ENCODE peak calls at places on chromosome 13, in six cellular contexts. W is GM12891, C is K562, I is H1, O is HepG2, R is GM12878. Z is an unnamed sample.

GRCh38 chr13:113926951-113927660 is 46.8 kb downstream of the C13orf46 start:
- DNase-seq in I (no peak), O (no peak), R (no peak), W (no peak), C (no peak), Z (no peak)

GRCh38 chr13:39025433-39025839 is 12.5 kb downstream of the PROSER1 start:
- DNase-seq in I (no peak), W (no peak), R (no peak), O (no peak), C (no peak), Z (no peak)

GRCh38 chr13:60583911-60584753 is 187.1 kb downstream of the TDRD3 start:
- DNase-seq in I (peak; percentile 84), R (no peak), W (no peak), O (no peak), C (peak; percentile 12), Z (no peak)

GRCh38 chr13:23202383-23202782 is 21.6 kb downstream of the SGCG start:
- DNase-seq in C (no peak), W (no peak), R (no peak), O (no peak), I (no peak), Z (no peak)

GRCh38 chr13:88339271-88339741 is 668.1 kb downstream of the SLITRK5 start:
- DNase-seq in O (no peak), W (no peak), I (no peak), R (no peak), C (no peak), Z (no peak)

GRCh38 chr13:100650321-100650720 is 24.3 kb downstream of the TMTC4 start:
- DNase-seq in R (no peak), I (no peak), O (no peak), C (no peak), W (no peak), Z (no peak)

GRCh38 chr13:97426695-97427094 is 7.3 kb upstream of the RAP2A start:
- DNase-seq in I (no peak), C (no peak), O (peak; percentile 23), W (no peak), R (no peak), Z (no peak)

GRCh38 chr13:94233401-94233800 is 246.1 kb downstream of the DCT start:
- DNase-seq in C (no peak), R (no peak), O (no peak), W (no peak), I (no peak), Z (no peak)

GRCh38 chr13:75101997-75102720 is 379.8 kb downstream of the TBC1D4 start:
- DNase-seq in W (no peak), I (no peak), O (no peak), R (no peak), C (no peak), Z (no peak)

GRCh38 chr13:30904043-30904442 is 2.0 kb upstream of the MEDAG start:
- DNase-seq in W (no peak), I (no peak), R (no peak), C (no peak), O (no peak), Z (no peak)

GRCh38 chr13:34435338-34435737 is 506.7 kb upstream of the NBEA start:
- DNase-seq in R (no peak), O (no peak), W (no peak), C (no peak), I (no peak), Z (no peak)

GRCh38 chr13:22961835-22962537 is 218.8 kb upstream of the SGCG start:
- DNase-seq in C (no peak), O (no peak), R (no peak), I (no peak), W (no peak), Z (no peak)

GRCh38 chr13:112128052-112128610 is 61.2 kb downstream of the SOX1 start:
- DNase-seq in W (no peak), C (no peak), R (no peak), O (no peak), I (no peak), Z (no peak)

GRCh38 chr13:48849515-48849914 is 126.2 kb upstream of the FNDC3A start:
- DNase-seq in O (no peak), C (no peak), W (no peak), I (no peak), R (no peak), Z (no peak)

GRCh38 chr13:92838786-92839185 is 387.8 kb upstream of the GPC6 start:
- DNase-seq in W (no peak), O (peak; percentile 4), C (no peak), I (no peak), R (no peak), Z (no peak)

GRCh38 chr13:25455146-25455545 is 83.4 kb downstream of the ATP8A2 start:
- DNase-seq in O (no peak), R (no peak), W (no peak), I (no peak), C (no peak), Z (no peak)

GRCh38 chr13:43434185-43434584 is 352.6 kb downstream of the ENOX1 start:
- DNase-seq in W (no peak), C (no peak), R (no peak), I (no peak), O (no peak), Z (no peak)

GRCh38 chr13:56349866-56350265 is 790.9 kb upstream of the PRR20A start:
- DNase-seq in C (no peak), O (no peak), I (no peak), R (no peak), W (no peak), Z (no peak)

GRCh38 chr13:95805921-95806320 is 129.0 kb downstream of the DNAJC3 start:
- DNase-seq in I (no peak), R (no peak), W (no peak), C (no peak), O (no peak), Z (no peak)

GRCh38 chr13:111616203-111616602 is 295.8 kb downstream of the TEX29 start:
- DNase-seq in R (no peak), O (no peak), I (no peak), C (no peak), W (no peak), Z (no peak)

GRCh38 chr13:114078501-114079451 is 53.6 kb downstream of the RASA3 start:
- DNase-seq in C (no peak), R (no peak), I (no peak), O (no peak), W (no peak), Z (no peak)

GRCh38 chr13:98508280-98509074 is 68.4 kb downstream of the STK24 start:
- DNase-seq in I (no peak), C (no peak), W (no peak), R (no peak), O (peak; percentile 35), Z (no peak)

GRCh38 chr13:21625366-21625765 is 21.4 kb upstream of the MICU2 start:
- DNase-seq in C (no peak), I (no peak), W (no peak), R (no peak), O (peak; percentile 61), Z (no peak)

DNA sequence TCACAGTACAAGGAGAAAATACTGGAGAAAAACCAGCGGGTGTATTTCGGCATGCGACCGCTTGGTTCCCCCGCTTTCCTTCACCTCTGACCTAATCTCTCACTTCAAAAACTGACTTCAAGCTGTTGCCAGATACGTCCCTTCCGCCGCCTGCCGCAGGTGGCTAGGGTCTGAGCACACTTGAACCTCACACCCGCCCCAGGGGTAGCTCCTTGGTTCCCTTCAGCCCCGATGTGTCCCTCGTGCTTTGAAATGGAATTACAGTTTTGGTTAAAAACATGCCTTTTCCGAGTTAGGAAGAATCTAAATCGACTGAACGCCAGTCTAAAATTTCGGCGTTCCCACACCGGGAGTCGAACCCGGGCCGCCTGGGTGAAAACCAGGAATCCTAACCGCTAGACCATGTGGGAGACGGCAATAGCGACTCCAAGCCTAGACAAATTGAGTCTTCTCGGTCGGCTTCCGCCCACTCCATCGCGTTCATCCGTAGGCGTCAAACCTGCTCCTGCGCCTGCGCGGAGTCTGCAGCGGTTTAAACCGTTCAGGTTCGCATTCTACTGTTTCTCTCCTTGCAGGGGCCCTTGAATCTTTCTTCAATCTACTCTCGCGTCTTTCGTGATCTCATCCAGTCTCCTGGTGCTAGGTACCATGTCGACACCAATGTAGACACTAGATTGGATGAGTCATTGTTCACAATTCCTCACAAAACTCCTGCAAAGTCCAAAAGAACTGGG is 71.5 kb downstream of the NUFIP1 start:
- DNase-seq in O (peak; percentile 92), C (peak; percentile 80), R (peak; percentile 98), I (peak; percentile 92), W (peak; percentile 73), Z (peak; percentile 58)
- TF ChIP-seq POLR2A in O (no peak), C (peak; percentile 68), R (peak; percentile 64), I (no peak), W (no peak), Z (no peak)

DNA sequence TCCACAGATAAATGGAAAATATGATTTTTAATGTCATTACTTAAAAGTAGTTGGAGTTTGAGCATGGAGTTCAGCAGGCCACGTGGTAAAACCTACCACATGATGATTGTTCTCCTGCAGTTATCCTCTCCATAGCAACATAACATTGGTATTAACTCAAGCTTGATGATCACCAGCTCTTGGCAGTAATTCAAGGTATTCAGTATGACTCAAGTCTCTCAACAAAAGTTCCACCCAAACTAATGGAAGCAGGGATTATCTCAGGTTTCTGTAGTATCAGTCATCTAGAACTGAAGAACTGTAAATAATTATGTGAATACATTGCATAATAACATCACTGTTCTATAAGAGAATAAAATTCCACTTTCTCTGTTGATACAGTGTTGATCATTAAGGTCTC is 1092.5 kb downstream of the EFNB2 start:
- DNase-seq in R (no peak), W (no peak), O (no peak), C (no peak), I (no peak), Z (no peak)
- TF ChIP-seq POLR2AphosphoS5 in R (no peak), W (no peak), O (no peak), C (no peak), I (no peak), Z (no peak)

GRCh38 chr13:45401306-45401705 is 16.9 kb downstream of the SLC25A30 start:
- DNase-seq in C (no peak), W (no peak), O (no peak), R (no peak), I (no peak), Z (no peak)
- TF ChIP-seq TAF1 in C (no peak), W (no peak), O (no peak), R (no peak), I (no peak), Z (no peak)

GRCh38 chr13:110333837-110334236 is 26.8 kb downstream of the COL4A2 start:
- DNase-seq in O (no peak), C (no peak), R (no peak), W (no peak), I (no peak), Z (no peak)
- TF ChIP-seq POLR2A in O (no peak), C (no peak), R (no peak), W (no peak), I (no peak), Z (no peak)

DNA sequence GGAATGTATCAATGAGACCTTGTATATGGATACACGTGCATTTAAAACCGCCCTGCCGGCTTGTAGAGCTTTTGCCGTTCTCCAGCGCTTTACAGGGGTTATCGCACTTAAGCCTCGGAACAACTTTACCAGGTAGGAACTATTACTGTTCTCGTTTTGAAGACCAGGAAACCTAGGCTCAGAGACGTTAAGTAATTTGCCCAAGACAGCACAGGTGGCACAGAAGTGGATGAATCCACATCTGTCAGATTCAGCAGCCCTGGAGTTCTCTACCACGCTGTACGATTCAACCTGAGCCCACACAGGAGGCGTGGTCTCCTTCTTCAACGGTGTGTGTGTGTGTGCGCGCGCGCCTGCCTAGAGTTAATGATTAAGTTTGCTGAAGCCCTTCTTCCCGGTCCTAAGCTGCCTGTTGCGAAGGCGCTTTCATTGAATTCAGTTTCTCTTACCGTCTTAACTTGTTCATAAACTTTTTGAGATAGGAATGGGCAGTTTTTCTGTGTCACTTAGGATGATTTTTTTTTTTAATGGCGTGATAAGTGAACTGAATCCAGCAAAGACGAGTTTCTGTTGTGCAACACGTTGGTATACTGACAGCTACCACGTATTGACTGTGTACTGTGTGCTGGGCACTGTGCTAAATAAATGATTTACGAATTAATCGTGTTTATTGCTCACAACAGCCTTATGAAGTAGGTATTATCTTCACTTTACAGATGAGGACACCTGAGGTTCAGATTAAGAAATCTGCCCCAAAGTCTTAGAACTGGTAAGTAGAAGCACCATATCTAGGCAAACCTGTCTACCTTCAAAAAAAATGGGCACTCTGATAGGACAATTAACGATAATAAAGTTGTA is 67.4 kb downstream of the KCNRG start:
- DNase-seq in C (peak; percentile 39), W (peak; percentile 30), I (no peak), O (peak; percentile 94), R (peak; percentile 62), Z (peak; percentile 38)
- TF ChIP-seq POLR2AphosphoS5 in C (peak; percentile 56), W (no peak), I (no peak), O (peak; percentile 76), R (no peak), Z (no peak)